ENCODE peak calls at places on chromosomes 5 and 9, in five cellular contexts. E, G, P, W and D are unnamed samples. For H3K27me3, the result is how much of the 10 kb centered on the place peaks cover.

GRCh38 chr5:24598926-24599325 is 45.9 kb downstream of the CDH10 start:
- DNase-seq in E (no peak), G (no peak), P (no peak), W (no peak), D (no peak)

GRCh38 chr5:75362474-75362975 is 25.5 kb downstream of the HMGCR start:
- DNase-seq in E (no peak), G (no peak), P (no peak), W (no peak), D (no peak)

GRCh38 chr9:132094314-132094791 is 14.7 kb upstream of the MED27 start:
- DNase-seq in E (no peak), G (no peak), P (no peak), W (no peak), D (no peak)

GRCh38 chr5:150081541-150082283 is 4.6 kb downstream of the CSF1R start:
- DNase-seq in E (no peak), G (peak), P (peak), W (peak), D (no peak)

GRCh38 chr9:134725605-134725940 is 84.0 kb downstream of the COL5A1 start:
- DNase-seq in E (no peak), G (no peak), P (no peak), W (no peak), D (no peak)

GRCh38 chr9:88988796-88989641 is 2.2 kb upstream of the S1PR3 start:
- DNase-seq in E (no peak), G (no peak), P (peak), W (no peak), D (no peak)

GRCh38 chr9:129335456-129336129 is 157.5 kb upstream of the IER5L start:
- DNase-seq in E (no peak), G (no peak), P (peak), W (no peak), D (no peak)

GRCh38 chr5:169298193-169298592 is 2.7 kb downstream of the SLIT3 start:
- DNase-seq in E (no peak), G (no peak), P (no peak), W (no peak), D (no peak)

GRCh38 chr9:38137342-38137741 is 68.3 kb upstream of the SHB start:
- DNase-seq in E (no peak), G (no peak), P (no peak), W (no peak), D (no peak)

GRCh38 chr5:109986726-109987125 is 297.0 kb downstream of the MAN2A1 start:
- DNase-seq in E (no peak), G (no peak), P (no peak), W (no peak), D (no peak)

GRCh38 chr9:113770396-113770795 is 105.7 kb upstream of the ZNF618 start:
- DNase-seq in E (no peak), G (no peak), P (no peak), W (no peak), D (no peak)

GRCh38 chr5:131357739-131358561 is 94.1 kb downstream of the CDC42SE2 start:
- DNase-seq in E (no peak), G (no peak), P (no peak), W (no peak), D (no peak)

GRCh38 chr5:1749346-1750124 is 50.1 kb downstream of the MRPL36 start:
- DNase-seq in E (no peak), G (no peak), P (no peak), W (no peak), D (peak)

GRCh38 chr5:167355370-167355769 is 936.1 kb upstream of the WWC1 start:
- DNase-seq in E (no peak), G (no peak), P (no peak), W (no peak), D (no peak)

GRCh38 chr5:157915638-157916037 is 56.7 kb upstream of the CLINT1 start:
- DNase-seq in E (no peak), G (peak), P (peak), W (peak), D (no peak)

GRCh38 chr9:98774746-98775145 is 21.6 kb downstream of the ANKS6 start:
- DNase-seq in E (peak), G (no peak), P (no peak), W (no peak), D (peak)

GRCh38 chr9:19479874-19480273 is 71.1 kb downstream of the ACER2 start:
- DNase-seq in E (no peak), G (no peak), P (no peak), W (no peak), D (no peak)

GRCh38 chr5:57855831-57856230 is 373.2 kb upstream of the ACTBL2 start:
- DNase-seq in E (no peak), G (no peak), P (no peak), W (no peak), D (no peak)

GRCh38 chr5:83559141-83559785 is 87.7 kb downstream of the VCAN start:
- DNase-seq in E (no peak), G (no peak), P (no peak), W (no peak), D (no peak)

GRCh38 chr5:67182406-67182805 is 14.2 kb downstream of the CD180 start:
- DNase-seq in E (peak), G (peak), P (peak), W (peak), D (no peak)

GRCh38 chr5:137834498-137834897 is 33.2 kb upstream of the MYOT start:
- DNase-seq in E (no peak), G (no peak), P (no peak), W (no peak), D (no peak)

GRCh38 chr5:6875376-6875775 is 162.1 kb downstream of the TENT4A start:
- DNase-seq in E (no peak), G (no peak), P (no peak), W (no peak), D (no peak)

GRCh38 chr5:142015781-142016533 is 3.1 kb upstream of the GNPDA1 start:
- DNase-seq in E (no peak), G (no peak), P (no peak), W (no peak), D (no peak)

GRCh38 chr5:133962131-133962530 is 6.3 kb downstream of the C5orf15 start:
- DNase-seq in E (no peak), G (no peak), P (no peak), W (no peak), D (no peak)

GRCh38 chr9:107260437-107261081 is 22.5 kb upstream of the RAD23B start:
- DNase-seq in E (no peak), G (no peak), P (no peak), W (no peak), D (no peak)

GRCh38 chr5:176671399-176671798 is 24.1 kb downstream of the TSPAN17 start:
- DNase-seq in E (no peak), G (no peak), P (no peak), W (no peak), D (no peak)

GRCh38 chr5:181241393-181241975 is 2.2 kb downstream of the RACK1 start:
- DNase-seq in E (no peak), G (no peak), P (no peak), W (peak), D (no peak)

GRCh38 chr9:20043461-20043860 is 254.6 kb upstream of the SLC24A2 start:
- DNase-seq in E (no peak), G (no peak), P (no peak), W (no peak), D (no peak)

GRCh38 chr5:45793638-45794532 is 97.7 kb upstream of the HCN1 start:
- DNase-seq in E (no peak), G (no peak), P (no peak), W (no peak), D (no peak)

GRCh38 chr5:153831976-153832375 is 206.7 kb downstream of the FAM114A2 start:
- DNase-seq in E (peak), G (no peak), P (no peak), W (no peak), D (no peak)

GRCh38 chr5:43396762-43397304 is 15.4 kb downstream of the CCL28 start:
- DNase-seq in E (no peak), G (peak), P (peak), W (peak), D (no peak)

GRCh38 chr5:141507387-141508091 is 18.7 kb downstream of the PCDHGC5 start:
- DNase-seq in E (no peak), G (peak), P (peak), W (peak), D (no peak)

GRCh38 chr5:160061770-160062169 is 52.8 kb downstream of the TTC1 start:
- DNase-seq in E (no peak), G (no peak), P (no peak), W (no peak), D (no peak)

GRCh38 chr9:121541945-121542344 is 42.3 kb upstream of the GGTA1 start:
- DNase-seq in E (no peak), G (no peak), P (no peak), W (no peak), D (no peak)

GRCh38 chr5:157464518-157465171 is 4.6 kb downstream of the NIPAL4 start:
- DNase-seq in E (peak), G (no peak), P (peak), W (no peak), D (no peak)

GRCh38 chr9:135641745-135642144 is 2.4 kb upstream of the GLT6D1 start:
- DNase-seq in E (no peak), G (no peak), P (no peak), W (no peak), D (no peak)

GRCh38 chr5:76849767-76850291 is at the start of gene S100Z:
- DNase-seq in E (peak), G (no peak), P (no peak), W (no peak), D (no peak)

GRCh38 chr5:148393390-148393741 is 9.6 kb downstream of the FBXO38 start:
- DNase-seq in E (no peak), G (no peak), P (no peak), W (no peak), D (no peak)

GRCh38 chr9:97934321-97935115 is 3.5 kb downstream of the HEMGN start:
- DNase-seq in E (no peak), G (no peak), P (no peak), W (no peak), D (no peak)

DNA sequence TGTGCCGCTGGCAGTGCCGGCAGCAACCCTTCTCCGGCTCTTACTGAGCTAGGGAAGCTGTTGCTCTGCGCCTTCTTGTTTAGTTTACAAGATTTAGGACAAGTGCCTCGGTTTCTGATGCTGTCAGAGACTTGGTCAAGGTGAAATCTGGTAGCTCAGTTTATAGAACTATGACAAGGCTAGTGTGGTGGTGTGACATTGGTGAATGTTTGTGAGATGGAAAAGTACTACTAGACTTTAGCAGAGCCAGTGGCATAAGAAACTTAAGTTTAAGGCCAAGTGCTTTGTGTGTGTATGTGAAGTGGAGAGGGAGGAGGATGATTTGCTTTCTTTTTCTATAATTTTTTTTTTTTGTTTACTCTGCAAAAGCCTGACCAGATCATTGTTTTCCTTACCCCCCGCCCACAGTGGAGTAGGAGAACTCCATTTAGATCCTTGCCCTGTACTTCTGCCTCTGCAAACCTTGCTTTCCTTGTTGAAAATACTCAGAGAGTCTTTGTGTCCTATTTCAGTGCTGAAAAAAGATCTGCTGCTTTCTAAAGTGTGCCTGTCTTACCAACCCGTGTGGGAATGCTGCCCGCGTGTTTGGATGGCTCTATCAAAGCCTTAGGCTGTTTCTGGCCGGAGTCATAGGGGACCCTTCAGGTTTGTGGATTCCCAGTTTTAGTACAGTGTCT is 75.9 kb downstream of the TRIO start:
- DNase-seq in E (no peak), G (no peak), P (no peak), W (no peak), D (no peak)
- H3K27ac ChIP-seq in E (no peak), G (no peak), P (peak), W (peak), D (no peak)

DNA sequence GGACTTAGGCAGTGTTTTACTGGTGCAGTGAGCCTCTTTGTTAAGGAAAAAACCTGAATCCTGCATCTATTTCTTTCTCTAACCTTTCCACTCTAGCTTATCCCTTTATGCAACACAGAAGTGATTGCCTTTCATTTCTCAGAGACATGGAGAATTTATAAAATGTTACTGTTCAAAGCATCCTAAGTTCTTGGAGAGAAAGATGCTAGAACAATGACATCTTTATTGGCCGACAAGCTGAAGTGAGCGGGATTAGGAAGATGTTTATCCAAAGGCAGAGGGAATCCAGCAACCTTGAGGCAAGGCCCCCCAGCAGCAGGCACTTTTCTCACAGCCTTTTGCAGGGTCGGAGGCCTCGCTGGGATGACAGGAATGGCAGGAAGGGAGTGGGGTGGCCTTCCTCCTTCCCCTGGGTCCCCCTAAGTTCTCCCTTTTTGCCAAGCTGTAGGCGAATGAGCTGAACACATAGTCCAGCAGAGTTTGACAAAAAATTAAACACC is 204.8 kb downstream of the GAPVD1 start:
- DNase-seq in E (no peak), G (no peak), P (no peak), W (no peak), D (no peak)
- H3K27me3 ChIP-seq in E (under half), G (under half), P (under half), W (under half), D (under half)

DNA sequence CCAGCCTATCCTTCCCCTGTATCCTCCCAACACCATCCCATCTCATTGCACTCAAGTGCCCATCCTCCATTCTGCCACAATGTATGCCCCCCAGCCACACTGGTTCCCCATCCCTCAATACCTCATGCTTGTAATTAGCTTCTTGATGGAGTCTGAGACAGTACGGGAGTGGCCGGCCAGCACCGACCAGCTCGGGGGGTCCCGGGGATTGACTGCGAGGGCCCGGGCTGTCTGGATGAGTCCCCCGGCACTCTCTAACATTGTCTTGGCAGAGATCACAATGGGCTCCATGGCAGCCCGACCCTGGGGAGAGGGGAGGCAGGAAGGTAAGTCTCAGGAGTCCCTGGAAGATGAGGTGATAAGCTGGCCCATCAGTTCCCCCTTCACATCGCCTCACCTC is 17.2 kb upstream of the TPM2 start:
- DNase-seq in E (no peak), G (no peak), P (no peak), W (no peak), D (no peak)
- H3K27ac ChIP-seq in E (no peak), G (no peak), P (no peak), W (no peak), D (no peak)

DNA sequence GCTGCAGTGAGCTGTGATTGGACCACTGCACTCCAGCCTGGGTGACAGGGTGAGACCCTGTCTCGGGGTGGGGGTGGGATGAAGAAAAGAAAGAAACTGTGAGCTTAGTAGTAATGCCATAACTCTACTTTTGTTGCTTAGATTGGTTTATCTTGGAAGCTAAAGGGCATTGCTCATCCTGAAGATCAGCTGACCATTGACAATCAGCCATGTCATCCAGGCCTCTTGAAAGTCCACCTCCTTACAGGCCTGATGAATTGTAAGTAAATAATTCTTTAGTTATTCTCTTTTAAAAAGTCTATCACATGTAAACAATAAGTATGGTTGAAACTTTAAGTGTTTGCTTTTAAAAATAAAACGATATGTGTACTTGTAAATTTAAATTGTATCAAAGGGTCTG is 11.4 kb downstream of the OCLN start:
- DNase-seq in E (no peak), G (no peak), P (no peak), W (no peak), D (no peak)
- H3K27me3 ChIP-seq in E (under half), G (under half), P (under half), W (under half), D (under half)